ENCODE peak calls at places on chromosomes 4 and X, in five cellular contexts. Y is tibial artery, G is colonic mucosa, K is ovary, X is OCI-LY7. B is an unnamed sample. For H3K4me1, the result is how much of the 10 kb centered on the place peaks cover.

GRCh38 chrX:146881521-146881920 is 67.0 kb upstream of the CXorf51A start:
- DNase-seq in G (no peak), K (no peak), X (no peak), Y (no peak), B (no peak)

GRCh38 chrX:111329370-111329769 is 59.1 kb upstream of the CAPN6 start:
- DNase-seq in G (no peak), Y (no peak), X (no peak), K (no peak), B (no peak)

GRCh38 chrX:133056341-133056740 is 40.6 kb downstream of the USP26 start:
- DNase-seq in X (no peak), G (no peak), K (no peak), Y (no peak), B (no peak)

GRCh38 chr4:141768954-141769353 is 132.6 kb downstream of the IL15 start:
- DNase-seq in X (no peak), G (no peak), Y (no peak), K (no peak), B (no peak)

GRCh38 chrX:153877571-153878261 is 8.3 kb downstream of the L1CAM start:
- DNase-seq in Y (no peak), K (no peak), G (no peak), X (no peak), B (no peak)

GRCh38 chr4:27684501-27685077 is 823.9 kb downstream of the STIM2 start:
- DNase-seq in X (peak), G (peak), K (peak), Y (peak), B (no peak)

GRCh38 chrX:19059063-19059462 is 63.2 kb downstream of the ADGRG2 start:
- DNase-seq in Y (no peak), G (no peak), X (no peak), K (no peak), B (no peak)

GRCh38 chr4:187065396-187065795 is 341.7 kb upstream of the FAT1 start:
- DNase-seq in Y (no peak), G (no peak), K (no peak), X (no peak), B (no peak)

GRCh38 chr4:144906181-144906895 is 191.7 kb downstream of the ANAPC10 start:
- DNase-seq in X (no peak), Y (no peak), K (no peak), G (no peak), B (no peak)

GRCh38 chr4:89242864-89243740 is 64.5 kb downstream of the GPRIN3 start:
- DNase-seq in G (no peak), Y (no peak), X (no peak), K (no peak), B (no peak)

GRCh38 chr4:61740950-61741638 is 541.0 kb downstream of the ADGRL3 start:
- DNase-seq in Y (no peak), G (no peak), K (no peak), X (no peak), B (no peak)

GRCh38 chr4:15882675-15883086 is 55.9 kb downstream of the FGFBP1 start:
- DNase-seq in Y (peak), X (peak), K (peak), G (peak), B (no peak)

GRCh38 chr4:184664445-184665210 is 15.1 kb downstream of the PRIMPOL start:
- DNase-seq in K (no peak), Y (no peak), X (peak), G (no peak), B (no peak)

GRCh38 chr4:60884545-60884944 is 315.6 kb upstream of the ADGRL3 start:
- DNase-seq in K (no peak), Y (no peak), X (no peak), G (no peak), B (no peak)

GRCh38 chrX:140766024-140766611 is 56.6 kb downstream of the LINC00632 start:
- DNase-seq in G (peak), X (peak), Y (peak), K (peak), B (no peak)

GRCh38 chrX:154791467-154791866 is 13.8 kb downstream of the MPP1 start:
- DNase-seq in X (no peak), G (no peak), Y (no peak), K (no peak), B (no peak)

GRCh38 chrX:11533211-11533651 is 132.5 kb downstream of the ARHGAP6 start:
- DNase-seq in X (peak), K (no peak), G (no peak), Y (no peak), B (no peak)

GRCh38 chr4:100742045-100742444 is 224.2 kb upstream of the EMCN start:
- DNase-seq in Y (no peak), X (peak), K (no peak), G (no peak), B (no peak)

GRCh38 chr4:38491854-38492478 is 172.0 kb upstream of the KLF3 start:
- DNase-seq in Y (no peak), G (no peak), X (no peak), K (no peak), B (no peak)

GRCh38 chr4:52984469-52984868 is 122.4 kb downstream of the RASL11B start:
- DNase-seq in X (no peak), K (no peak), Y (no peak), G (no peak), B (no peak)

GRCh38 chr4:114598191-114599121 is at the start of gene UGT8:
- DNase-seq in Y (no peak), K (no peak), X (peak), G (peak), B (peak)

GRCh38 chr4:77927991-77928925 is 65.6 kb downstream of the MRPL1 start:
- DNase-seq in X (no peak), Y (no peak), G (peak), K (no peak), B (no peak)

GRCh38 chr4:148866666-148867065 is 424.5 kb upstream of the NR3C2 start:
- DNase-seq in K (no peak), Y (no peak), X (no peak), G (no peak), B (no peak)

GRCh38 chr4:38867478-38868054 is at the start of gene FAM114A1:
- DNase-seq in X (no peak), Y (peak), K (peak), G (peak), B (peak)

GRCh38 chr4:189656551-189657165 is 284.0 kb upstream of the FRG1 start:
- DNase-seq in G (no peak), Y (peak), K (no peak), X (no peak), B (no peak)

GRCh38 chr4:156619154-156619934 is 352.3 kb downstream of the PDGFC start:
- DNase-seq in X (no peak), Y (no peak), G (no peak), K (no peak), B (no peak)

GRCh38 chr4:185915817-185916216 is 103.8 kb upstream of the SORBS2 start:
- DNase-seq in Y (no peak), G (no peak), X (no peak), K (no peak), B (no peak)

GRCh38 chr4:185657191-185657590 is 121.9 kb upstream of the PDLIM3 start:
- DNase-seq in K (no peak), G (no peak), X (no peak), Y (no peak), B (no peak)

GRCh38 chrX:64977830-64978229 is 1.6 kb upstream of the ZC4H2 start:
- DNase-seq in Y (no peak), G (no peak), K (no peak), X (no peak), B (no peak)

GRCh38 chrX:40004916-40005289 is 92.9 kb downstream of the BCOR start:
- DNase-seq in K (no peak), G (no peak), X (no peak), Y (no peak), B (no peak)

DNA sequence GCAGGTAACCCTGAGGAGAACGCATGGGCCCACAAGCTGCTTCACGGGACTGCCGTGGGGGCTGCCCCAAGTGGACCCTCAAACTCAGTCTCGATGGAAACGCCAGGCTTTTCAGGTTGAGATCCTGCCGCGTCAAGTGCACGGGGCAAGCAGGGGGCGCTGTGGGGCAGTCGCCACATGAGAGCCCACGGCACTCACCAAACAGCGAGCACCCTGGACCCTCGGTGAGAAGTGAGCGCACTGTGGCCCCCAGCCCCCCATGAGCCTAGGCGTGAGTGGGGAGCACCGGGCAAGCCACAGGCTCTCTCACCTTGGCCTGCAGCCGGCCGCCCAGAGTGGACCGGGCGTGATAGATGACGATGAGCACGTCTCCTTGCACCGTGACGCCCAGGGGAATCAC is 50.9 kb upstream of the CPLX1 start:
- DNase-seq in Y (no peak), G (no peak), X (peak), K (no peak), B (no peak)
- TF ChIP-seq CTCF in Y (no peak), G (no peak), X (peak), K (no peak), B (no peak)

DNA sequence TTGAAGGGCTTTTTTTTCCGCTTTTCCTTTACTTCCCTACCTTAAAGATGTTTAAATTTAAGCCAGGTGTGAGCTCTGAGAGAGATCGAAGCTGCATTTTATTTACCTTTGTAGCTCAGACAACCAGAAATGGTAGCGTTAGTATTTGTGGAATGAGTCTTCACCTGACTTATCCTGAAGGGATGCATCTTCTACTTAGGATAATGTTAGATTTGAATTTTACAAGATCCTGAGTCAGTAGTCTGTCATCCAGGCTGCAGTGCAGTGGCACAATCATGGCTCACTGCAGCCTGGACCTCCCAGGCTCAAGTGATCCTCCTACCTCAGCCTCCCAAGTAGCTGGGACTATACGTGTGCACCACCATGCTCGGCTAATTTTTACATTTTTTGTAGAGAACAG is 26.2 kb downstream of the TMSB4X start:
- DNase-seq in X (no peak), K (no peak), G (no peak), Y (no peak), B (no peak)
- H3K4me1 ChIP-seq in X (half or more), K (under half), G (under half), Y (under half), B (under half)

DNA sequence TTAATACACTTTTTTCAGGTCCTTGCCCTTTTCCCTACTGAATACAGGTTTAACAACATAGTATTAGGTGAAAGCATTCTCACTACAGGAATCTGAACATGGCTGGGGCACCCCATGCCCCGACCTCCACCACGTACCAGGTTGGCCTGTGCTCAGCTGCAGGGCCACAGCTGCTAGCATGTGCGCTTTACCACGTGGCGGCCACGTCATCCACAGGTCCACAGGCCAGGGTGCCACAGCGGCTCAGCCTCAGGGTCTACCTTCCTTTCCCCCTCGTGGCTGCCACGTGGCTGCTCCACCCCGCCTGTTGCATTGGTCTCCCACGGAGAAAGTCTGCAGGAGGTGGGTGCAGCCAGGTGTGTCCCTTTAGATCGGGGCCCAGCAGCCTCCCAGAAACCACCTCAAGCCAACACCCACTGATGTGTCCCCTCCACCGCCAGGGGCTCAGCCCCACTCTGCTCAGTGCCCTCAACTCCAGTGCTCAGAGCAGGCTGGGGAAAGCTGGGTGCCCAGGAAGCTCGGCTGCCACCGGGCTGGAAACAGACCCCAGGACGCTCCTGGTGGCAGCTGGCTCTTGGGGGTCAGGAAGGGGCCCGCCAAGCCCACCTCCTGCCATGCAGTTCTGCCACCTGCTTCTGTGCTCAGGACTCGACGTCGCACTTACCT is 17.8 kb downstream of the CTBP1 start:
- DNase-seq in Y (no peak), G (no peak), K (no peak), X (no peak), B (peak)
- TF ChIP-seq CTCF in Y (no peak), G (no peak), K (no peak), X (no peak), B (no peak)

DNA sequence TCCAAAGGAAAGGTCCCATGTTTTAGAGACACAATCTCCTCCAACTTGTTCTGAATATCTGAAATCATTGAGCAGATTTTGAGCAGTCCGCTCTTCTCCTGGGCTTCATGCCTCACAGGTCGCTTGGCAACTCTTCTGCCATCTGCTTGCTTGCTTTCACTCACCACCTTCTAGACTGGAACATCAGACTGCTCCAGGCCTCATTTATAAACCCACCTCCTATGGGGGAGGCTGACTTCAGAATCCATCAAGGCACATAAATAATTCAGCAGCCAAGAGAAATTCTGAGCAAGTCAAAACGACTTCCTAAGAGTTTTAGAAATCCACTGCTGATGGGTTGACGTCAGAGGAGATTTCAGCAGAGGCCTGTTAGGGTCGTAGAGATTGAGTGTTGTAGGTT is 64.1 kb downstream of the FAM184B start:
- DNase-seq in G (no peak), Y (no peak), X (no peak), K (no peak), B (no peak)
- H3K4me1 ChIP-seq in G (under half), Y (under half), X (under half), K (under half), B (under half)

GRCh38 chr4:6032249-6033244 is 14.3 kb upstream of the C4orf50 start:
- DNase-seq in G (no peak), Y (no peak), X (no peak), K (no peak), B (no peak)
- TF ChIP-seq CTCF in G (no peak), Y (no peak), X (no peak), K (no peak), B (no peak)

DNA sequence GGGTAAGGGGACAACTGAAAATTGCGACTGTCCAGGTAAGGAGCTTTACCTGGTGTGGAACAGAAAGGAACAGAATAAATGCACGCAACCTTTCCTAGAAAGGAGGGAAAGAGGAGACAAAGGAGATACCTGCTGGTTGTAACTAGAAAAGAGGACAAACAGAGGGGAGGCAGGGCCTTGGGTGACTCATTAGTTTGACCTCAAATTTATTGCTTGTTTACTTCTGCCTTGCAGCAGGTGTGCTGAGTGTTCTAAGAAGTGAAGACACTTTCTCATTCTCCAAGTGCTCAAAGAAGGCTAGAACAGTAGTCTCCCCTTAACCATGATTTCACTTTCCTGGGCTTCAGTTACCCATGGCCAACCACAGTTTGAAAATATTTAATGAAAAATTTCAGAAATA is 123.1 kb upstream of the BOD1L1 start:
- DNase-seq in G (no peak), X (no peak), K (no peak), Y (no peak), B (no peak)
- H3K4me1 ChIP-seq in G (under half), X (under half), K (under half), Y (under half), B (under half)

DNA sequence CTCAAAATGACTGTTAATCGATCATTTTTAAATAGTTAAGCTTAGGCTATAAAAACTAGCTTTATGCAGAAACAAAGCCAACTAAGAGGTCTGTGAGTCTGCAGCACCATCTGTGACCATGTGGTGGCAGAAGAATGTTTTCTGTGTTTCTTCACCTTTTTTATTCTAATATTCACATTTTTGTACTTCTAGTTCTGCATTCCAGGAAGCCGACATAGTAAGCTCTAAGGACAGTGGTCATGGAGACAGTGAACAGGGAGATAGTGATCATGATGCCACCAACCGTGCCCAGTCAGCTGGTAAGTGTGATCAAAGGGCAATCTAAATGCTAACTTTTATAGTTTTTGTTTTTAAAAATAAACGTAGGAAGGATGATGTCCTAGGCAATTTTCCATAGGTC is 5.6 kb downstream of the PCDH10 start:
- DNase-seq in G (no peak), K (no peak), Y (no peak), X (peak), B (no peak)
- TF ChIP-seq CTCF in G (no peak), K (no peak), Y (peak), X (peak), B (no peak)

GRCh38 chrX:115068896-115069295 is 51.5 kb upstream of the IL13RA2 start:
- DNase-seq in Y (no peak), X (no peak), K (no peak), G (no peak), B (peak)
- H3K4me1 ChIP-seq in Y (under half), X (under half), K (under half), G (under half), B (under half)

GRCh38 chrX:125132274-125132673 is 187.4 kb upstream of the TEX13C start:
- DNase-seq in Y (no peak), G (no peak), K (no peak), X (peak), B (no peak)

GRCh38 chrX:125131146-125131545 is 188.5 kb upstream of the TEX13C start:
- DNase-seq in K (no peak), X (peak), Y (no peak), G (no peak), B (no peak)
- TF ChIP-seq CTCF in K (no peak), X (peak), Y (no peak), G (no peak), B (peak)

B was measured in left lung.